ENCODE peak calls at places on chromosomes 7 and 10, in four cellular contexts. Q is colonic mucosa, V is epithelial cell of esophagus, J is foreskin fibroblast. T is an unnamed sample.

GRCh38 chr10:119505131-119505551 is 37.4 kb downstream of the RGS10 start:
- DNase-seq in Q (no peak), V (no peak), J (no peak), T (peak)

GRCh38 chr10:91566142-91566541 is 66.7 kb downstream of the PPP1R3C start:
- DNase-seq in Q (no peak), V (no peak), J (no peak), T (no peak)

GRCh38 chr7:46072722-46073121 is 151.7 kb upstream of the IGFBP3 start:
- DNase-seq in Q (no peak), V (peak), J (no peak), T (peak)

GRCh38 chr7:123749537-123749857 is 694 bp upstream of the WASL start:
- DNase-seq in Q (peak), V (peak), J (peak), T (peak)

GRCh38 chr10:21427804-21428481 is 97.5 kb downstream of the SKIDA1 start:
- DNase-seq in Q (no peak), V (peak), J (peak), T (peak)

GRCh38 chr7:47525066-47525623 is 56.8 kb downstream of the TNS3 start:
- DNase-seq in Q (no peak), V (no peak), J (no peak), T (no peak)

GRCh38 chr10:13990392-13990805 is 340.3 kb downstream of the FRMD4A start:
- DNase-seq in Q (no peak), V (no peak), J (peak), T (peak)

GRCh38 chr10:15540729-15541128 is 169.6 kb upstream of the FAM171A1 start:
- DNase-seq in Q (no peak), V (no peak), J (no peak), T (peak)

GRCh38 chr10:30719832-30720231 is 90.3 kb upstream of the LYZL2 start:
- DNase-seq in Q (no peak), V (no peak), J (no peak), T (no peak)

GRCh38 chr7:140621326-140622035 is 19.1 kb downstream of the DENND2A start:
- DNase-seq in Q (no peak), V (peak), J (peak), T (peak)

GRCh38 chr10:97875391-97875790 is 25.7 kb downstream of the GOLGA7B start:
- DNase-seq in Q (no peak), V (no peak), J (no peak), T (no peak)

GRCh38 chr7:115010436-115010810 is 88.5 kb downstream of the MDFIC start:
- DNase-seq in Q (no peak), V (no peak), J (no peak), T (no peak)

GRCh38 chr10:118983263-118983662 is 46.3 kb upstream of the NANOS1 start:
- DNase-seq in Q (no peak), V (no peak), J (no peak), T (no peak)

GRCh38 chr7:141460781-141461715 is 90.2 kb upstream of the AGK start:
- DNase-seq in Q (no peak), V (peak), J (no peak), T (peak)

GRCh38 chr7:68697821-68698280 is 900.4 kb upstream of the AUTS2 start:
- DNase-seq in Q (no peak), V (no peak), J (peak), T (no peak)

GRCh38 chr10:1398626-1399410 is 338.5 kb downstream of the ADARB2 start:
- DNase-seq in Q (peak), V (no peak), J (no peak), T (no peak)

GRCh38 chr7:138204285-138204988 is 128.2 kb downstream of the AKR1D1 start:
- DNase-seq in Q (no peak), V (no peak), J (no peak), T (no peak)

GRCh38 chr10:49176310-49177268 is 11.6 kb downstream of the TMEM273 start:
- DNase-seq in Q (peak), V (no peak), J (no peak), T (no peak)

GRCh38 chr7:44063547-44063893 is 1.8 kb downstream of the PGAM2 start:
- DNase-seq in Q (no peak), V (no peak), J (no peak), T (no peak)

GRCh38 chr10:78028438-78029293 is 649 bp downstream of the POLR3A start:
- DNase-seq in Q (no peak), V (peak), J (peak), T (peak)

GRCh38 chr10:44249490-44249889 is 135.4 kb downstream of the CXCL12 start:
- DNase-seq in Q (no peak), V (no peak), J (no peak), T (no peak)

GRCh38 chr10:70544431-70545340 is 57.9 kb downstream of the PRF1 start:
- DNase-seq in Q (no peak), V (no peak), J (no peak), T (no peak)

DNA sequence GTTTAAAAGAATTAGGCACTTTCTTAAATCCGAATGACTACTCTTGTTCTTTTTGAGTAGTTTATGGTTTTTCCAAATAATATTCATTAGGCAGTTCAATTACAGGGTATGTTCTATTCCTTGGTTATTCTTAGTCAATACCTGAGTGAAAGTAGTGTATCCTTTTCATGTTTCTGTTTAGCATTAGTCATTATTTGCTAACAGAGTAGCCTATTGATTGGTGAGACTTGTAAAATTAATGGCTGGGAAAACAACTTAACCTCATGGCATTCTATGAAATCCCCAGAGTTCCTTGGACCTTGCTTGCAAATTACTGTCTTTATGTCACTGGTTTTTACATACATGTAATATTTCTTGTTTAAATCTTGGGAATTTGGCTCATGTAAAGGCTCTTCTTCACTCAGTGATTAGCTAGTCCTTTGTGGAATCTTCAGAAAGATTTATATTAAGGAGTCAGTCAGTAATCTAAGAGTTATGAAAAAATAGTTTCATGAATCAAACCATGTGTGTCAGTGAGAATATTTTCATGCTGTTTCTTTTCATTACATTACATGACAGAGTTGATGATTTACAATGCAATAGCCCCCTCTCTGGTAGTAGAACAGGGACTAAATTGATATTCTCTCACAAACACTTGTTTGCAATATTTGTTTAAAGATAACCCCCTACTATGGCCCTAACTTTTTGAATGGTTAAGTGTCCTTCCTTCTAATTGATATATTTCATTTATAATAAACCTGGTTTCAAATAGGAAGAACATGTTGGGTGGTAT is 81.5 kb upstream of the LRRTM3 start:
- DNase-seq in Q (no peak), V (no peak), J (peak), T (no peak)
- H3K4me3 ChIP-seq in Q (no peak), V (no peak), J (no peak), T (no peak)

GRCh38 chr10:112185959-112186358 is 2.4 kb upstream of the GPAM start:
- DNase-seq in Q (no peak), V (no peak), J (no peak), T (no peak)

GRCh38 chr10:112191223-112191622 is 7.7 kb upstream of the GPAM start:
- DNase-seq in Q (no peak), V (no peak), J (no peak), T (no peak)

GRCh38 chr10:112187527-112187926 is 4.0 kb upstream of the GPAM start:
- DNase-seq in Q (no peak), V (no peak), J (no peak), T (no peak)

GRCh38 chr10:112191791-112192190 is 8.2 kb upstream of the GPAM start:
- DNase-seq in Q (no peak), V (no peak), J (no peak), T (no peak)

GRCh38 chr10:112189465-112189864 is 5.9 kb upstream of the GPAM start:
- DNase-seq in Q (no peak), V (no peak), J (no peak), T (no peak)
- TF ChIP-seq CTCF in Q (no peak), V (no peak), J (no peak), T (no peak)

DNA sequence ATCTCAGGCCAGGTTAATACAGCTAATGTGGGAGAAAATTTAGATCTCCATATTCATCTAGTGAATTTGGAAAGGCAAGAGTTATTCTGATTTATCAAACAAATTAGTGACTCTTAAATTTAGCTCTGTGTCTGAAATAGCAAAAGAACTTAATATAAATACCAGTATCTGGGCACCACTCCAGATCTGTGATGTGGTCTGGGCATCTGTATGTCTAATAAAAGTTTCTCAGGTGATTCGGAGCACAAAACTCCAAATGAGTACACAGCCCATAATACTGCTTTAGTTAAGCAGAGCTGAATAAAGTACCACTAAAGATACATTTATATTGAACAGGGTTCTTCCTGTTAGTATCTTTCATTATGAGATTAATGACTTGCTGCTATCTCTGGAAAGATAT is 261.4 kb downstream of the BAMBI start:
- DNase-seq in Q (no peak), V (no peak), J (no peak), T (no peak)
- H3K4me3 ChIP-seq in Q (no peak), V (no peak), J (no peak), T (no peak)

GRCh38 chr10:47073967-47074366 is 162.7 kb downstream of the PTPN20 start:
- DNase-seq in Q (no peak), V (peak), J (no peak), T (no peak)
- TF ChIP-seq CTCF in Q (no peak), V (no peak), J (no peak), T (no peak)